ENCODE peak calls at places on chromosomes 1 and 21, in four cellular contexts. Y is PC-3, L is GM23338, U is H9. R is an unnamed sample.

GRCh38 chr1:207850621-207851407 is 60.1 kb downstream of the CD34 start:
- DNase-seq in Y (no peak), U (no peak), L (no peak), R (no peak)

GRCh38 chr1:44447051-44447806 is 42.2 kb downstream of the RNF220 start:
- DNase-seq in L (no peak), Y (no peak), U (no peak), R (no peak)

GRCh38 chr21:17805966-17806365 is 13.2 kb downstream of the C21orf91 start:
- DNase-seq in L (no peak), U (no peak), Y (no peak), R (no peak)

GRCh38 chr1:225329041-225329440 is 98.8 kb downstream of the LBR start:
- DNase-seq in Y (peak), L (no peak), U (no peak), R (peak)

GRCh38 chr21:28086861-28087581 is 905.7 kb downstream of the LTN1 start:
- DNase-seq in Y (no peak), L (no peak), U (no peak), R (no peak)

GRCh38 chr1:194705123-194705522 is 1518.7 kb upstream of the B3GALT2 start:
- DNase-seq in U (no peak), L (no peak), Y (no peak), R (peak)

GRCh38 chr1:153662269-153662668 is 3.8 kb downstream of the SNAPIN start:
- DNase-seq in L (no peak), U (no peak), Y (no peak), R (no peak)

GRCh38 chr1:226870026-226870322 is 442 bp upstream of the PSEN2 start:
- DNase-seq in L (no peak), Y (no peak), U (no peak), R (no peak)

GRCh38 chr1:11320153-11320936 is 47.3 kb downstream of the UBIAD1 start:
- DNase-seq in Y (peak), U (peak), L (peak), R (no peak)

GRCh38 chr1:154335351-154335714 is 10.0 kb downstream of the ATP8B2 start:
- DNase-seq in U (no peak), L (no peak), Y (no peak), R (no peak)

GRCh38 chr1:179877586-179878265 is at the start of gene TOR1AIP2:
- DNase-seq in U (peak), Y (peak), L (peak), R (peak)
- TF ChIP-seq CTCF in U (no peak), Y (no peak), L (no peak), R (no peak)

GRCh38 chr1:182476625-182477024 is 26.7 kb downstream of the RGSL1 start:
- DNase-seq in Y (no peak), U (no peak), L (no peak), R (no peak)

GRCh38 chr1:182478238-182478637 is 28.3 kb downstream of the RGSL1 start:
- DNase-seq in L (no peak), Y (no peak), U (no peak), R (no peak)

DNA sequence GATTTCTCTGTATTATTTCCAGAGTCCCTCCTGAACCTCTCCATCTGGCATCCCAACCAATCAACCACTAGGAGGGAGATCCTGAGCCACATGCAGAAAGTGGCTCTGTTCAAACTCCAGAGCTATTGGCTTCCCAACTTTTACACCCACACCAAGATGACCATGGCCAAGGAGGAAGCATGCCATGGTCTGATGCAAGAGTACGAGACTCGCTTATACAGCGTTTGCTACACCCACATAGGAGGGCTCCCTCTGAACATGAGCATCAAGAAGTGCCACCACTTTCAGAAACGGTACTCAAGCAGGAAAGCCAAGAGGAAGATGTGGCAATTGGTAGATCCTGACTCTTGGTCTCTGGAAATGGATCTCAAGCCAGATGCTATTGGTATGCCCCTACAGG is 23.6 kb downstream of the RGSL1 start:
- DNase-seq in L (no peak), U (no peak), Y (no peak), R (no peak)
- H2AFZ ChIP-seq in L (no peak), U (no peak), Y (no peak), R (no peak)

DNA sequence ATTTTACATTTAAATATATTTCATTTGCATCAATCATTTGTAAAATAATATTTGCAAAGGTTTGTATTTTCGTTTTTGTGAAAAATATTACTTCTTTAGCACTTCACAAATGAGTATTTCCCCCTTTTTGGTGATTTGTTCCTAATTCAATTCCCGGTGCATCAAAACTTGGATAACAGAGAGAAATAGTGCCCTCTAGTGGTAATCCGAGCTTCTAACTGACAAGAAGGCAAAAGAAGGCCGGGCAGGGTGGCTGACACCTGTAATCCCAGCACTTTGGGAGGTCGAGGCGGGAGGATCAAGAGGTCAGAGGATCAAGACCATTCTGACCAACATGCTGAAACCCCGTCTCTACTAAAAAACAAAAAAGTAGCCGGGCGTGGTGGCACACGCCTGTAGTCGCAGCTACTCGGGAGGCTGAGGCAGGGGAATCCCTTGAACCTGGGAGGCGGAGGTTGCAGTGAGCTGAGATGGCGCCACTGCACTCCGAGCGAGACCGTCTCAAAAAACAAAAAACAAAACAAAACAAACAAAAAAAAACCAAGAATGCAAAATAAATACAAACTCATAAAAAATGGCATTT is 137.7 kb downstream of the COL11A1 start:
- DNase-seq in U (peak), L (peak), Y (peak), R (peak)
- TF ChIP-seq CTCF in U (peak), L (peak), Y (peak), R (peak)

DNA sequence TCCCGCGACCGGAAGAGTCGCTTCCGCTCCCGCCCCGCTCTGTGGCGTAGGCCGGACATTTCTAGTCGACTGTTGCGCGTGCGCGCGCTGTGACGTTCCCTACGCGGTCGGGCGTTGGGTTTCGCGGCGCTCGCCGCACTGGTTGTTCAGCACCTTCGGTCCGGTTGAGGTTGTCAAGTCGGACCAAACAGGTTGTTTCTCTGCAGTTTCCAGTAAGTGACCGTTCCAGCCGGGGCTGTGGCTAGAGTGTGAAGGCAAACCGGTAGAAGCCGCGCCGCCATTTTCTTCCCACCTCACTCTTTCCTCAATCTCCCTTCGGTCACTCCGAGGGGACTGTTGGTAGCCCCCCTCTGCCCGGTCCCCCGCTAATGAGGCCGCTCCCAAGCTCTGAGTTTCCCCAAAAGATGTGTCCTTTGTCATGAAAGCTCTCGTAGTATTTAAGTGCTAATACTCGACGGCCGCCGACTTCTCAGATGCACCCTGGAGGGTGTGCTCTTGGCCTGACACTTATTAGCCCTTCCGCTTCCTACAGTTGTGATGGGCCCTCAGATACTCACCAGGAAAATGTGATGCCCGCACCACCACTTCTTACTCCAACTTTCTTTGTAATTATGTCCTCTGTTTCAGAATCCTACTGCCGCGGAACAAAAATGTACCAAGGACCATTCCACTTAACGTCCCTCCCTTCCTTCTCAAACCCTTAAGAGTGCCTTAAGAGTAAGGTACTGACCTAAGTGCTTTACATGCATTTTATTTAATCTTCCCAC is 56.3 kb downstream of the TRAF5 start:
- DNase-seq in Y (peak), L (peak), U (peak), R (peak)
- H2AFZ ChIP-seq in Y (peak), L (peak), U (no peak), R (peak)

R was measured in astrocyte.